ENCODE peak calls at places on chromosome 5, in nine cellular contexts. C is dorsolateral prefrontal cortex, G is ascending aorta, T is choroid plexus epithelial cell, N is mammary epithelial cell, S is left ventricle myocardium inferior, P is MCF 10A, U is sigmoid colon, X is GM06990. J is an unnamed sample.

GRCh38 chr5:156094001-156094400 is 233.0 kb upstream of the SGCD start:
- DNase-seq in C (peak; percentile 28), G (no peak), T (no peak), N (no peak), S (no peak), P (no peak), U (no peak), X (no peak), J (no peak)

GRCh38 chr5:141613344-141613743 is 5.5 kb downstream of the DIAPH1 start:
- DNase-seq in C (no peak), G (no peak), T (no peak), N (no peak), S (no peak), P (no peak), U (no peak), X (no peak), J (no peak)

GRCh38 chr5:35904443-35905132 is 33.8 kb downstream of the CAPSL start:
- DNase-seq in C (no peak), G (no peak), T (no peak), N (no peak), S (no peak), P (no peak), U (no peak), X (peak; percentile 80), J (peak; percentile 53)

GRCh38 chr5:140113180-140113698 is 670 bp upstream of the PURA start:
- DNase-seq in C (peak; percentile 30), G (no peak), T (no peak), N (no peak), S (peak; percentile 15), P (no peak), U (peak; percentile 72), X (no peak), J (peak; percentile 38)

GRCh38 chr5:149011084-149011483 is 51.8 kb downstream of the SH3TC2 start:
- DNase-seq in C (no peak), G (no peak), T (no peak), N (peak; percentile 89), S (no peak), P (peak; percentile 89), U (no peak), X (no peak), J (no peak)

GRCh38 chr5:73390989-73391388 is 57.6 kb downstream of the FOXD1 start:
- DNase-seq in C (no peak), G (no peak), T (no peak), N (no peak), S (no peak), P (no peak), U (no peak), X (no peak), J (no peak)

GRCh38 chr5:4230905-4231561 is 635.4 kb downstream of the IRX1 start:
- DNase-seq in C (peak; percentile 38), G (no peak), T (no peak), N (no peak), S (no peak), P (no peak), U (no peak), X (no peak), J (no peak)

GRCh38 chr5:83102581-83102980 is 25.2 kb downstream of the XRCC4 start:
- DNase-seq in C (no peak), G (no peak), T (peak; percentile 69), N (no peak), S (no peak), P (no peak), U (no peak), X (no peak), J (no peak)

GRCh38 chr5:138869763-138870500 is 5.2 kb downstream of the LRRTM2 start:
- DNase-seq in C (no peak), G (no peak), T (peak; percentile 53), N (peak; percentile 56), S (no peak), P (peak; percentile 21), U (no peak), X (no peak), J (no peak)

GRCh38 chr5:16975950-16976624 is 40.0 kb upstream of the MYO10 start:
- DNase-seq in C (no peak), G (no peak), T (no peak), N (no peak), S (no peak), P (no peak), U (no peak), X (peak; percentile 6), J (no peak)

GRCh38 chr5:54738118-54738972 is 220.8 kb downstream of the SNX18 start:
- DNase-seq in C (peak; percentile 12), G (peak; percentile 46), T (peak; percentile 35), N (no peak), S (peak; percentile 77), P (peak; percentile 70), U (peak; percentile 82), X (no peak), J (no peak)

GRCh38 chr5:54741711-54742110 is 224.2 kb downstream of the SNX18 start:
- DNase-seq in C (no peak), G (no peak), T (no peak), N (no peak), S (no peak), P (no peak), U (no peak), X (no peak), J (no peak)

GRCh38 chr5:54739371-54739770 is 221.8 kb downstream of the SNX18 start:
- DNase-seq in C (no peak), G (no peak), T (no peak), N (no peak), S (no peak), P (no peak), U (no peak), X (no peak), J (no peak)

GRCh38 chr5:54738973-54739367 is 221.4 kb downstream of the SNX18 start:
- DNase-seq in C (no peak), G (no peak), T (no peak), N (no peak), S (no peak), P (no peak), U (no peak), X (no peak), J (no peak)

DNA sequence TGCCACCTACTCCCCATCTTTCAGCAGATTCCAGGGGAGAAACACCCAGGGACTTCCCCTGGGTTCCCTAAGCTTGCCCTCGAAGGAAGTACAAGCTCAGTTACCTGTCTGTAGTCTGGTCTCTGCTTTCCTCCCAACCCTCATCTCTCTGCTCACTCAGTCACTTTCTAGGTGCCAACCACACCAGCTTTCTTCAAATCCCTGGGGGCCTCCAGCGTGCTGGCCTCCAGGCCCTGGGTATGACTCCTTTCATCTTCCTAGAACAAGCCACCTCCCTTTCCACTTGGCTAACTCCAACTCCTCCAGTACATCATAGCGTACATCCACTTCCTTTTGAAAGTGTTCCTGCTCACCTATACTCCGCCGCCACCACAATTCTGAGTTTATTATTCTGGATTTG is 222.6 kb downstream of the SNX18 start:
- DNase-seq in C (no peak), G (no peak), T (no peak), N (no peak), S (no peak), P (no peak), U (no peak), X (no peak), J (no peak)
- TF ChIP-seq CTCF in C (no peak), G (no peak), T (no peak), N (no peak), S (no peak), P (no peak), U (no peak), X (no peak), J (no peak)

GRCh38 chr5:135319928-135320606 is 79.0 kb downstream of the MACROH2A1 start:
- DNase-seq in C (no peak), G (no peak), T (no peak), N (no peak), S (no peak), P (no peak), U (no peak), X (no peak), J (no peak)
- TF ChIP-seq CTCF in C (no peak), G (no peak), T (peak; percentile 30), N (no peak), S (peak; percentile 32), P (no peak), U (no peak), X (no peak), J (no peak)

GRCh38 chr5:8394965-8395364 is 526.0 kb downstream of the MTRR start:
- DNase-seq in C (no peak), G (no peak), T (no peak), N (no peak), S (no peak), P (peak; percentile 6), U (no peak), X (no peak), J (no peak)
- TF ChIP-seq CTCF in C (no peak), G (no peak), T (no peak), N (no peak), S (no peak), P (no peak), U (no peak), X (no peak), J (no peak)

GRCh38 chr5:134183481-134183880 is 6.7 kb upstream of the SKP1 start:
- DNase-seq in C (no peak), G (no peak), T (no peak), N (no peak), S (no peak), P (no peak), U (no peak), X (no peak), J (no peak)
- TF ChIP-seq CTCF in C (no peak), G (no peak), T (no peak), N (no peak), S (no peak), P (no peak), U (no peak), X (no peak), J (no peak)

GRCh38 chr5:113759505-113760145 is 246.1 kb downstream of the YTHDC2 start:
- DNase-seq in C (no peak), G (no peak), T (no peak), N (no peak), S (no peak), P (no peak), U (no peak), X (no peak), J (no peak)

GRCh38 chr5:113757508-113757907 is 244.0 kb downstream of the YTHDC2 start:
- DNase-seq in C (no peak), G (no peak), T (no peak), N (no peak), S (no peak), P (no peak), U (no peak), X (no peak), J (no peak)

GRCh38 chr5:113760486-113760885 is 247.0 kb downstream of the YTHDC2 start:
- DNase-seq in C (no peak), G (no peak), T (peak; percentile 1), N (peak; percentile 21), S (no peak), P (no peak), U (no peak), X (no peak), J (no peak)

GRCh38 chr5:113764382-113764781 is 250.9 kb downstream of the YTHDC2 start:
- DNase-seq in C (no peak), G (no peak), T (no peak), N (no peak), S (no peak), P (no peak), U (no peak), X (no peak), J (no peak)

DNA sequence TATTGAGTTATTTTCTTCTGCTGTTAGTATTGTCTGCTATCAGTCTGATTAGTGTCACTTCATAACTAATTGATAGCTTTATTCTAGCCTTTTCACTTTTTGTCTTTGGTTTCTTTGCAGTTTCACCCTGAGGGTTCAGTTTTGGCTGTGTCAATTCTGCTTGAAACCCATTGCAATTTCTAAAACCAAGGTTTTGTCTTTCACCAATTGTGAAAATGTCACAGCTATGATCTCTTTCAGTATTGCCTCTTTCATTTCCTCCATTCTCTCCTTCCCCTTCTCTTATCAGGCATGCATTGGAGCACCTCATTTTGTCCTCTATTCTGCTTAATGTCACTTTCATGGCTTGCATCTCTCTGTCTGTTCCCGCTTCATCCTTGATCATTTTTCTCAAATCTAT is 248.1 kb downstream of the YTHDC2 start:
- DNase-seq in C (no peak), G (no peak), T (no peak), N (no peak), S (no peak), P (no peak), U (no peak), X (no peak), J (no peak)
- TF ChIP-seq CTCF in C (no peak), G (no peak), T (no peak), N (no peak), S (no peak), P (no peak), U (no peak), X (no peak), J (no peak)